ENCODE peak calls at places on chromosomes 13 and 19, in eight cellular contexts. M is astrocyte, N is uterus, S is tibial artery, H is mucosa of descending colon, L is bronchial epithelial cell, O is cardiac fibroblast, D is psoas muscle. B is an unnamed sample.

GRCh38 chr13:80901111-80902014 is 560.4 kb upstream of the SPRY2 start:
- DNase-seq in M (no peak), D (no peak), H (no peak), N (no peak), O (peak), S (no peak), L (no peak), B (no peak)

GRCh38 chr19:9945319-9945966 is 9.1 kb upstream of the OLFM2 start:
- DNase-seq in M (peak), L (peak), S (peak), H (peak), O (peak), N (peak), D (peak), B (peak)

GRCh38 chr13:35530147-35530546 is 53.7 kb upstream of the MAB21L1 start:
- DNase-seq in N (no peak), O (no peak), M (no peak), L (no peak), H (no peak), D (no peak), S (no peak), B (no peak)

GRCh38 chr19:52946322-52947310 is 16.1 kb downstream of the ZNF816 start:
- DNase-seq in H (peak), S (no peak), D (no peak), M (no peak), L (no peak), O (no peak), N (peak), B (peak)

GRCh38 chr13:98327326-98328314 is 150.6 kb upstream of the RNF113B start:
- DNase-seq in N (no peak), L (no peak), M (peak), S (no peak), D (no peak), O (peak), H (no peak), B (no peak)

GRCh38 chr19:5683177-5683886 is 2.5 kb downstream of the HSD11B1L start:
- DNase-seq in O (no peak), H (no peak), M (no peak), N (no peak), L (no peak), D (no peak), S (no peak), B (no peak)

GRCh38 chr19:13788991-13789390 is 6.3 kb upstream of the ZSWIM4 start:
- DNase-seq in D (no peak), O (peak), M (peak), S (peak), L (peak), H (no peak), N (no peak), B (no peak)

GRCh38 chr13:41065098-41065497 is 3.8 kb downstream of the WBP4 start:
- DNase-seq in S (no peak), L (no peak), D (no peak), H (no peak), N (no peak), M (peak), O (peak), B (no peak)

GRCh38 chr19:10419200-10419645 is 1.1 kb upstream of the PDE4A start:
- DNase-seq in M (no peak), H (no peak), O (no peak), N (no peak), L (no peak), D (peak), S (no peak), B (no peak)

GRCh38 chr13:73870970-73871935 is 263.0 kb downstream of the KLF12 start:
- DNase-seq in N (no peak), O (peak), L (peak), D (no peak), S (no peak), H (no peak), M (peak), B (no peak)

GRCh38 chr13:30615851-30616311 is 1.8 kb upstream of the USPL1 start:
- DNase-seq in S (no peak), O (peak), H (no peak), N (no peak), M (peak), L (peak), D (no peak), B (no peak)

GRCh38 chr19:33134571-33135041 is 2.7 kb downstream of the WDR88 start:
- DNase-seq in N (no peak), O (no peak), D (no peak), S (no peak), M (no peak), H (no peak), L (no peak), B (no peak)

GRCh38 chr13:111662451-111662850 is 342.0 kb downstream of the TEX29 start:
- DNase-seq in O (no peak), L (no peak), D (no peak), S (no peak), N (peak), H (no peak), M (no peak), B (no peak)

GRCh38 chr13:26735677-26736076 is 24.9 kb downstream of the GPR12 start:
- DNase-seq in N (no peak), D (no peak), S (no peak), M (no peak), O (no peak), H (no peak), L (no peak), B (no peak)

GRCh38 chr13:111584101-111584500 is 263.7 kb downstream of the TEX29 start:
- DNase-seq in L (no peak), O (no peak), M (no peak), S (no peak), N (no peak), H (no peak), D (no peak), B (no peak)

GRCh38 chr19:40921005-40921897 is 39.2 kb upstream of the CYP2A7 start:
- DNase-seq in L (peak), N (peak), H (peak), S (no peak), D (no peak), O (no peak), M (no peak), B (peak)

DNA sequence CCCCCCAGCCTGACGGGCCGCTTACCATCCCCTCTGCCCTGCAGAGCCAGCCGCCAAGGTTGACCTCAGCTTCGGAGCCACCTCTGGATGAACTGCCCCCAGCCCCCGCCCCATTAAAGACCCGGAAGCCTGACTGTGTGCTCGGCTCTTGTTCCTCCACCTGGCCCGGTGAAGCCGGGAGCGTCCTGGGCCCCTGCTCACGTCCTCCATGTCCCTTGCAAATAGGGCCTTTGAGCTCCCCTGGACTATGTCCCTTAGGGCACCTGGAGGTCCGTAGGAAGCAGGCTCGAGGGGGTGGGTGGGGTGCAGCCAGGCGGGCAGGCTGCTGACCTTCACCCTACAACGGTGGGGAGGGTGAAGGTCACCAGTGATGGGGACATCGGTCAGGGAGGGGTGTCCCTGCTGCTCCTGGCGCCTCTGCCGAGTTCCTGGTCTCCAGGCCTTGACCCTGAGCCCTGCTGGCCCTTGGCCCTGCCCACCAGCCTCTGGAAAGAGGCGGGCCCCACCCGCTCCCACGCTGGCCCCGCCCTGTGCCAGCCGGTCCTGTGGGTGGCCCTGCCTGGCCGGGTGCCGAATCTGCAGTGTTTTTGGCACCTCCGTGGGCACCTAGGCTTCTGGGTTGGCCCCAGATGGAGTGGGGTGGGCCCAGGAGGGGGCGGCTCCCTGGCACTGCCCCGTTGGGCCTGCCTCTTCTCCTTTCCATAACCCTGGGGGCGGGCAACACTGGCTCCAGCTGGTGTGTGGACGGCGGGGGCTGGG is 3.3 kb downstream of the ATP5F1D start:
- DNase-seq in D (peak), N (peak), M (no peak), O (no peak), H (peak), L (no peak), S (peak), B (peak)
- TF ChIP-seq CTCF in D (no peak), N (no peak), M (no peak), O (no peak), H (no peak), L (no peak), S (no peak), B (no peak)

GRCh38 chr13:23087884-23088283 is 92.9 kb upstream of the SGCG start:
- DNase-seq in H (no peak), D (no peak), S (no peak), M (no peak), O (peak), L (peak), N (no peak), B (no peak)
- TF ChIP-seq CTCF in H (no peak), D (no peak), S (peak), M (peak), O (peak), L (peak), N (no peak), B (no peak)

GRCh38 chr13:106867249-106867648 is 299.3 kb upstream of the ARGLU1 start:
- DNase-seq in O (no peak), L (no peak), H (no peak), S (no peak), M (no peak), D (no peak), N (no peak), B (no peak)
- TF ChIP-seq CTCF in O (no peak), L (no peak), H (no peak), S (peak), M (no peak), D (no peak), N (no peak), B (no peak)

GRCh38 chr19:12668346-12668745 is 1.7 kb downstream of the WDR83 start:
- DNase-seq in O (no peak), M (no peak), S (no peak), H (no peak), D (no peak), L (no peak), N (no peak), B (no peak)

GRCh38 chr19:12670159-12670928 is 3.7 kb downstream of the WDR83 start:
- DNase-seq in D (no peak), M (no peak), O (no peak), L (no peak), N (no peak), H (no peak), S (no peak), B (peak)

GRCh38 chr19:12668937-12669271 is 2.3 kb downstream of the WDR83 start:
- DNase-seq in S (peak), D (peak), H (peak), O (peak), M (peak), N (peak), L (peak), B (peak)

GRCh38 chr19:12667903-12668302 is 1.3 kb downstream of the WDR83 start:
- DNase-seq in S (no peak), D (no peak), M (no peak), O (no peak), L (no peak), N (no peak), H (peak), B (no peak)

DNA sequence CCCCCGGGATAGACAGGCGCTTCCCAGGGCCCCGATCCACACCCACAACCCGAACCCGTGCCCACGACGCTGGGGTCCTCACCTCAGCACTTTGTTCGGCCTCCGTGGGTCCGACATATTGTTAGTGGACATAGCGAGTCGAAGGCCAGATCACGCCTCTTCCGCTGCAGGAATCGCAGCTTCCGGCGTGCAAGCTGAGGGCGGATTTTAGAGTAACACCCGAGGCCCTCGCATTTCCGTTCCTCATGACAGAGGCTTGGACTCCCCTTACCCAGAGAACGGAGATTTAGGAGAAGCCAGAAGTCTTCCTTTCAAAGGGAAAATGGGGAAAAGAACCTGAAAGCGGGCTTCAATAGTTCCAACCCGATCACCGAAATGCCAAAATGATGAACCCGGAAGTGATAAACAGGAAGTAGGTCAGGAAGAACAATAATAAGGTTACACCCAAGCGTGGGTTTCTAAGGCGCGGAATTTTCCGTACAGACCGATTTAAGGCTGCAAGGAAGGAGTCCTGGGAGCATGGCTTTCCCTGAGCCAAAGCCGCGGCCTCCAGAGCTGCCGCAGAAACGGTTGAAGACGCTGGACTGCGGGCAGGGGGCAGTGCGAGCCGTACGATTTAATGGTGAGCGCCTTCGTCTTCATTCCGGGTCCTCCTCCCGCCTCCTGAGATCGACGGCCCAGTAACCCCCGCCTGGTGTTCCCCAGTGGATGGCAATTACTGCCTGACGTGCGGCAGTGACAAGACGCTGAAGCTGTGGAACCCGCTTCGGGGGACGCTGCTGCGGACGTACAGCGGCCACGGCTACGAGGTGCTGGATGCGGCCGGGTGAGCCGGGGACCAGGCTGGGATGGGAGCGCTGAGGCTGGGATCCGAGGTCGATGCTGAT is 2.9 kb downstream of the WDR83 start:
- DNase-seq in M (peak), D (peak), O (peak), L (peak), S (peak), H (peak), N (peak), B (peak)
- TF ChIP-seq CTCF in M (no peak), D (no peak), O (no peak), L (no peak), S (no peak), H (no peak), N (no peak), B (no peak)

DNA sequence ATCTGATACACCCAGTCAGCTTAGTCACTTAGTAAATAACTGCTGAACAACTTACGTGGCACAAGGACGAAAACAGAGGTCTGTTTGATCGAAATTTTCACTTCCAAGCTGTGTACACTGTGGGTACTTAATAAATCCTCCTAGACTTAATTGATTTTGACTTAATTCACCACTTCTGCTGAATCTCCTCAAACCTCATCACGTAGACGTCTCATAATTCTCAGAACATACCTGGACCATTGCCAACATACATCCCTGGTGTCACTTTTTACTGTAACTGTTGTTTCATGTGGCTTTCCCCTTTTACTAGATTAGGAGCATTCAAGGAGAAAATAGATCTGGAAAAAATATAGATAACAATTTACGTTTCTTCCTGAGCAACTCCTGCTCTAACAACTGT is 104.9 kb downstream of the MBNL2 start:
- DNase-seq in L (no peak), M (no peak), S (no peak), D (no peak), H (no peak), N (no peak), O (no peak), B (no peak)
- TF ChIP-seq CTCF in L (no peak), M (no peak), S (no peak), D (no peak), H (no peak), N (no peak), O (no peak), B (no peak)

GRCh38 chr19:44729516-44730033 is 18.9 kb upstream of the BCL3 start:
- DNase-seq in S (no peak), O (no peak), M (no peak), N (no peak), L (no peak), H (no peak), D (no peak), B (no peak)
- TF ChIP-seq CTCF in S (no peak), O (no peak), M (no peak), N (no peak), L (no peak), H (no peak), D (no peak), B (no peak)